ENCODE peak calls at places on chromosomes 4 and X, in ten cellular contexts. G, R, O, X, I, B, F, U, J and E are unnamed samples.

GRCh38 chr4:74671074-74671698 is 123.1 kb downstream of the BTC start:
- DNase-seq in G (peak; percentile 48), R (peak; percentile 69), O (peak; percentile 77), X (no peak), I (peak; percentile 88), B (peak; percentile 85), F (peak; percentile 27), U (peak; percentile 85), J (peak; percentile 89), E (peak; percentile 40)

GRCh38 chr4:2934077-2934812 is 29.0 kb downstream of the NOP14 start:
- DNase-seq in G (peak; percentile 86), R (no peak), O (peak; percentile 53), X (no peak), I (peak; percentile 35), B (peak; percentile 63), F (no peak), U (peak; percentile 64), J (peak; percentile 43), E (peak; percentile 40)

GRCh38 chr4:54754394-54754793 is 96.6 kb downstream of the KIT start:
- DNase-seq in G (no peak), R (no peak), O (no peak), X (no peak), I (no peak), B (no peak), F (no peak), U (no peak), J (no peak), E (no peak)

GRCh38 chrX:27910412-27910811 is 70.8 kb downstream of the DCAF8L1 start:
- DNase-seq in G (no peak), R (no peak), O (no peak), X (no peak), I (no peak), B (no peak), F (no peak), U (no peak), J (no peak), E (no peak)

GRCh38 chr4:182222766-182223165 is 20.4 kb upstream of the TENM3 start:
- DNase-seq in G (no peak), R (no peak), O (peak; percentile 55), X (no peak), I (no peak), B (no peak), F (no peak), U (no peak), J (no peak), E (no peak)

GRCh38 chr4:140756292-140757219 is at the start of gene TBC1D9:
- DNase-seq in G (peak; percentile 77), R (peak; percentile 68), O (peak; percentile 97), X (peak; percentile 87), I (peak; percentile 97), B (peak; percentile 91), F (peak; percentile 76), U (peak; percentile 86), J (peak; percentile 70), E (no peak)

GRCh38 chrX:40078489-40079288 is 19.1 kb downstream of the BCOR start:
- DNase-seq in G (peak; percentile 23), R (no peak), O (no peak), X (no peak), I (no peak), B (no peak), F (no peak), U (no peak), J (no peak), E (no peak)

GRCh38 chr4:56671373-56671772 is 9.7 kb downstream of the HOPX start:
- DNase-seq in G (no peak), R (no peak), O (no peak), X (no peak), I (no peak), B (no peak), F (no peak), U (no peak), J (no peak), E (no peak)

GRCh38 chr4:130336585-130337217 is 1240.7 kb downstream of the C4orf33 start:
- DNase-seq in G (peak; percentile 14), R (peak; percentile 2), O (peak; percentile 68), X (no peak), I (no peak), B (peak; percentile 19), F (no peak), U (no peak), J (peak; percentile 45), E (no peak)

GRCh38 chrX:153688534-153688899 is 791 bp downstream of the SLC6A8 start:
- DNase-seq in G (no peak), R (no peak), O (no peak), X (no peak), I (no peak), B (no peak), F (no peak), U (no peak), J (no peak), E (no peak)

GRCh38 chr4:98448923-98449322 is 187.7 kb downstream of the RAP1GDS1 start:
- DNase-seq in G (no peak), R (no peak), O (peak; percentile 48), X (no peak), I (no peak), B (no peak), F (no peak), U (no peak), J (no peak), E (peak; percentile 28)

GRCh38 chr4:113397114-113397701 is 347.8 kb downstream of the ANK2 start:
- DNase-seq in G (peak; percentile 85), R (no peak), O (no peak), X (no peak), I (peak; percentile 39), B (peak; percentile 36), F (no peak), U (no peak), J (peak; percentile 70), E (no peak)

GRCh38 chr4:155072417-155072816 is 136.0 kb upstream of the NPY2R start:
- DNase-seq in G (no peak), R (no peak), O (no peak), X (no peak), I (no peak), B (no peak), F (no peak), U (no peak), J (no peak), E (no peak)

GRCh38 chrX:146615807-146616206 is 193.8 kb upstream of the CXorf51B start:
- DNase-seq in G (no peak), R (no peak), O (no peak), X (no peak), I (no peak), B (no peak), F (no peak), U (no peak), J (no peak), E (no peak)

GRCh38 chr4:6403400-6403685 is 69.1 kb downstream of the PPP2R2C start:
- DNase-seq in G (no peak), R (no peak), O (no peak), X (no peak), I (no peak), B (no peak), F (no peak), U (no peak), J (no peak), E (no peak)

GRCh38 chr4:159105761-159106243 is 2.9 kb downstream of the RAPGEF2 start:
- DNase-seq in G (peak; percentile 32), R (peak; percentile 59), O (peak; percentile 64), X (no peak), I (peak; percentile 90), B (no peak), F (no peak), U (peak; percentile 32), J (peak; percentile 61), E (no peak)

GRCh38 chrX:141814213-141814857 is 23.8 kb upstream of the MAGEC3 start:
- DNase-seq in G (no peak), R (no peak), O (no peak), X (no peak), I (no peak), B (peak; percentile 42), F (no peak), U (no peak), J (no peak), E (no peak)

GRCh38 chrX:69503835-69504625 is at the start of gene NALF2:
- DNase-seq in G (peak; percentile 58), R (peak; percentile 59), O (peak; percentile 49), X (peak; percentile 83), I (peak; percentile 61), B (peak; percentile 79), F (peak; percentile 59), U (peak; percentile 19), J (peak; percentile 32), E (no peak)

GRCh38 chrX:46730765-46731164 is 28.2 kb downstream of the SLC9A7 start:
- DNase-seq in G (no peak), R (no peak), O (no peak), X (no peak), I (no peak), B (no peak), F (no peak), U (no peak), J (no peak), E (no peak)

GRCh38 chr4:65798498-65799127 is 128.3 kb upstream of the EPHA5 start:
- DNase-seq in G (no peak), R (no peak), O (peak; percentile 93), X (no peak), I (no peak), B (peak; percentile 11), F (no peak), U (no peak), J (no peak), E (no peak)

GRCh38 chr4:15956179-15956850 is 6.7 kb downstream of the FGFBP2 start:
- DNase-seq in G (peak; percentile 82), R (peak; percentile 72), O (peak; percentile 82), X (no peak), I (peak; percentile 77), B (peak; percentile 84), F (peak; percentile 47), U (peak; percentile 74), J (peak; percentile 59), E (peak; percentile 66)

GRCh38 chrX:142804085-142804484 is 221.6 kb upstream of the SPANXN4 start:
- DNase-seq in G (no peak), R (no peak), O (no peak), X (no peak), I (no peak), B (no peak), F (no peak), U (no peak), J (no peak), E (no peak)

GRCh38 chr4:2788532-2789103 is 4.3 kb upstream of the SH3BP2 start:
- DNase-seq in G (peak; percentile 73), R (no peak), O (no peak), X (no peak), I (no peak), B (peak; percentile 21), F (no peak), U (no peak), J (no peak), E (no peak)

GRCh38 chrX:1465261-1466231 is 12.8 kb upstream of the ASMTL start:
- DNase-seq in G (no peak), R (no peak), O (no peak), X (peak; percentile 86), I (no peak), B (no peak), F (peak; percentile 7), U (no peak), J (no peak), E (no peak)

GRCh38 chr4:105306158-105306781 is 159.6 kb downstream of the TET2 start:
- DNase-seq in G (no peak), R (no peak), O (peak; percentile 64), X (no peak), I (no peak), B (no peak), F (no peak), U (peak; percentile 5), J (no peak), E (no peak)

GRCh38 chrX:38882894-38883620 is 81.8 kb downstream of the MID1IP1 start:
- DNase-seq in G (peak; percentile 81), R (no peak), O (peak; percentile 94), X (no peak), I (peak; percentile 7), B (no peak), F (no peak), U (peak; percentile 95), J (peak; percentile 71), E (no peak)